ENCODE peak calls at places on chromosomes 12 and 14, in six cellular contexts. One of them, this sample, is unnamed.

GRCh38 chr12:47509398-47509851 is 196.4 kb downstream of the RPAP3 start:
- DNase-seq in transverse colon: no peak
- DNase-seq in suprapubic skin: no peak
- DNase-seq in stomach: no peak
- DNase-seq in K562: no peak
- DNase-seq in esophagus muscularis mucosa: no peak
- DNase-seq in this sample: no peak

GRCh38 chr12:124551268-124552144 is 15.9 kb downstream of the NCOR2 start:
- DNase-seq in transverse colon: peak
- DNase-seq in suprapubic skin: no peak
- DNase-seq in stomach: peak
- DNase-seq in K562: peak
- DNase-seq in esophagus muscularis mucosa: peak
- DNase-seq in this sample: peak

GRCh38 chr14:75783184-75783583 is 122.1 kb downstream of the TTLL5 start:
- DNase-seq in transverse colon: no peak
- DNase-seq in suprapubic skin: no peak
- DNase-seq in stomach: no peak
- DNase-seq in K562: no peak
- DNase-seq in esophagus muscularis mucosa: no peak
- DNase-seq in this sample: no peak

GRCh38 chr12:38886064-38886463 is 19.3 kb downstream of the CPNE8 start:
- DNase-seq in transverse colon: peak
- DNase-seq in suprapubic skin: no peak
- DNase-seq in stomach: peak
- DNase-seq in K562: no peak
- DNase-seq in esophagus muscularis mucosa: no peak
- DNase-seq in this sample: no peak

GRCh38 chr14:22515961-22516360 is 73.1 kb downstream of the DAD1 start:
- DNase-seq in transverse colon: no peak
- DNase-seq in suprapubic skin: no peak
- DNase-seq in stomach: no peak
- DNase-seq in K562: no peak
- DNase-seq in esophagus muscularis mucosa: no peak
- DNase-seq in this sample: no peak

GRCh38 chr12:8692573-8692972 is 5.2 kb upstream of the RIMKLB start:
- DNase-seq in transverse colon: peak
- DNase-seq in suprapubic skin: no peak
- DNase-seq in stomach: no peak
- DNase-seq in K562: peak
- DNase-seq in esophagus muscularis mucosa: no peak
- DNase-seq in this sample: peak

GRCh38 chr14:75514673-75515630 is 7.3 kb upstream of the BATF start:
- DNase-seq in transverse colon: peak
- DNase-seq in suprapubic skin: no peak
- DNase-seq in stomach: no peak
- DNase-seq in K562: peak
- DNase-seq in esophagus muscularis mucosa: peak
- DNase-seq in this sample: no peak

GRCh38 chr12:91180577-91180976 is 2.0 kb downstream of the DCN start:
- DNase-seq in transverse colon: no peak
- DNase-seq in suprapubic skin: no peak
- DNase-seq in stomach: no peak
- DNase-seq in K562: no peak
- DNase-seq in esophagus muscularis mucosa: no peak
- DNase-seq in this sample: no peak

GRCh38 chr12:53062977-53063707 is 13.3 kb downstream of the TNS2 start:
- DNase-seq in transverse colon: no peak
- DNase-seq in suprapubic skin: peak
- DNase-seq in stomach: no peak
- DNase-seq in K562: no peak
- DNase-seq in esophagus muscularis mucosa: no peak
- DNase-seq in this sample: no peak

GRCh38 chr12:118015306-118015705 is 1.2 kb upstream of the RFC5 start:
- DNase-seq in transverse colon: no peak
- DNase-seq in suprapubic skin: no peak
- DNase-seq in stomach: no peak
- DNase-seq in K562: no peak
- DNase-seq in esophagus muscularis mucosa: no peak
- DNase-seq in this sample: no peak

GRCh38 chr14:21014761-21015190 is 10.1 kb downstream of the NDRG2 start:
- DNase-seq in transverse colon: peak
- DNase-seq in suprapubic skin: peak
- DNase-seq in stomach: peak
- DNase-seq in K562: peak
- DNase-seq in esophagus muscularis mucosa: peak
- DNase-seq in this sample: peak

GRCh38 chr12:53065975-53066593 is 13.1 kb downstream of the SPRYD3 start:
- DNase-seq in transverse colon: peak
- DNase-seq in suprapubic skin: peak
- DNase-seq in stomach: peak
- DNase-seq in K562: peak
- DNase-seq in esophagus muscularis mucosa: no peak
- DNase-seq in this sample: peak

DNA sequence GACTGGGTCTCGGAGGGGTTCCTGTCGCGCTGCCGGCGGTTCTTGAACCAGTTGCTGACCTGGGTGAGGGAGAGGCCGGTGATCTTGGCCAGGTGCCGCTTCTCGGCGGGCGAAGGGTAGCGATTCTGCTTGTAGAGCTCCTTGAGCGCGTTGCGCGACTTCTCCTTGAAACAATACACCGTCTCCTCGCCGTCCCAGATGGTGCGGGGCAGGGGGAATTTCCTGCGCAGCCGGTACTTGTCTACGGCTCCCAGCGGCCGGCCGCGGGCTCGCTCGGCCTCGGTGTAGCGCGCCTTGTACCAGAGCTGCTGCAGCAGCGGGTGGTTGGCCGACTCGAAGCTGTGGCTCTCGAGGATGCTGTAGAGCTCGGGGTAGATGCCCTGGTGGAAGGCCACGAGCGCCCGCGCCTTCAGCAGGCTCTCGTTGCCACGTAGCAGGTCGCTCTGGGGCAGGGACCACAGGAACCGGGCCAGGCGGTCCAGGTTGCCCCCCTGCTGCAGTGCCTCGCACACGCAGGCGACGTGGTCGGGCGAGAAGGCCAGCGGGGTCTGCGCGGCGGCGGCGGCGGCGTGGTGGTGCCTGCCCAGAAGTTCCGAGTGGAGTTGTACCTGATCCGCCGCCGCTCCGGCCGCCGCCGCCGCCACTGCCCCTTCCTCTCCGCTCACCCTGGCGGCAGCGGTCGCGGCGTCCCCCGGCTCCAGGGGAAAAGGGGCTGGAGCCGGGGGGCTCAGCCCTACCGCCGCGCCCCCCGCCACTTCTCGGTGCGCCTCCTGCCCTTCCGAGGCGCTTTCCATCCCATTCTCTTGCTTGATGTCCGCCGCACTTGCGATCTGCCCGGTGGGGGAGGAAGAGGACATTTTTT is 702 bp downstream of the SIX4 start:
- DNase-seq in transverse colon: peak
- DNase-seq in suprapubic skin: no peak
- DNase-seq in stomach: peak
- DNase-seq in K562: peak
- DNase-seq in esophagus muscularis mucosa: no peak
- DNase-seq in this sample: peak
- TF ChIP-seq POLR2AphosphoS5 in transverse colon: no peak
- TF ChIP-seq POLR2AphosphoS5 in suprapubic skin: no peak
- TF ChIP-seq POLR2AphosphoS5 in stomach: no peak
- TF ChIP-seq POLR2AphosphoS5 in K562: no peak
- TF ChIP-seq POLR2AphosphoS5 in esophagus muscularis mucosa: no peak
- TF ChIP-seq POLR2AphosphoS5 in this sample: no peak

GRCh38 chr14:69605761-69606160 is 5.6 kb upstream of the SUSD6 start:
- DNase-seq in transverse colon: peak
- DNase-seq in suprapubic skin: no peak
- DNase-seq in stomach: no peak
- DNase-seq in K562: no peak
- DNase-seq in esophagus muscularis mucosa: no peak
- DNase-seq in this sample: no peak
- TF ChIP-seq CTCF in transverse colon: no peak
- TF ChIP-seq CTCF in suprapubic skin: no peak
- TF ChIP-seq CTCF in stomach: no peak
- TF ChIP-seq CTCF in K562: no peak
- TF ChIP-seq CTCF in esophagus muscularis mucosa: no peak
- TF ChIP-seq CTCF in this sample: no peak

GRCh38 chr12:108856428-108857157 is 790 bp downstream of the SSH1 start:
- DNase-seq in transverse colon: peak
- DNase-seq in suprapubic skin: peak
- DNase-seq in stomach: peak
- DNase-seq in K562: no peak
- DNase-seq in esophagus muscularis mucosa: no peak
- DNase-seq in this sample: peak
- TF ChIP-seq EP300 in transverse colon: no peak
- TF ChIP-seq EP300 in suprapubic skin: no peak
- TF ChIP-seq EP300 in stomach: no peak
- TF ChIP-seq EP300 in K562: no peak
- TF ChIP-seq EP300 in esophagus muscularis mucosa: no peak
- TF ChIP-seq EP300 in this sample: no peak

GRCh38 chr14:99757331-99758070 is 35.7 kb upstream of the EML1 start:
- DNase-seq in transverse colon: no peak
- DNase-seq in suprapubic skin: no peak
- DNase-seq in stomach: no peak
- DNase-seq in K562: no peak
- DNase-seq in esophagus muscularis mucosa: no peak
- DNase-seq in this sample: peak
- TF ChIP-seq POLR2AphosphoS5 in transverse colon: peak
- TF ChIP-seq POLR2AphosphoS5 in suprapubic skin: no peak
- TF ChIP-seq POLR2AphosphoS5 in stomach: no peak
- TF ChIP-seq POLR2AphosphoS5 in K562: no peak
- TF ChIP-seq POLR2AphosphoS5 in esophagus muscularis mucosa: no peak
- TF ChIP-seq POLR2AphosphoS5 in this sample: peak